ENCODE peak calls at places on chromosomes 1 and 21, in four cellular contexts. F, K, A and U are unnamed samples.
A peak's percentile ranks its signal among the peaks of the same experiment; 100 is the strongest.

GRCh38 chr1:206694551-206695124 is 9.9 kb downstream of the MAPKAPK2 start:
- ATAC-seq in F (no peak), K (peak; percentile 69), A (no peak), U (no peak)

GRCh38 chr1:2284932-2285331 is 56.8 kb downstream of the SKI start:
- ATAC-seq in F (no peak), K (no peak), A (no peak), U (no peak)

GRCh38 chr1:235253219-235253640 is 74.7 kb downstream of the ARID4B start:
- ATAC-seq in F (peak; percentile 100), K (peak; percentile 98), A (peak; percentile 92), U (peak; percentile 81)

GRCh38 chr1:224745388-224745787 is 129.3 kb downstream of the CNIH3 start:
- ATAC-seq in F (no peak), K (no peak), A (no peak), U (no peak)

GRCh38 chr21:35153671-35154070 is 104.6 kb upstream of the RUNX1 start:
- ATAC-seq in F (no peak), K (no peak), A (no peak), U (no peak)

GRCh38 chr1:164728719-164729118 is 169.7 kb downstream of the PBX1 start:
- ATAC-seq in F (no peak), K (no peak), A (no peak), U (no peak)

GRCh38 chr1:21869620-21870121 is 57.6 kb downstream of the LDLRAD2 start:
- ATAC-seq in F (peak; percentile 90), K (no peak), A (peak; percentile 62), U (peak; percentile 88)

GRCh38 chr1:174284052-174284451 is 124.7 kb downstream of the RABGAP1L start:
- ATAC-seq in F (no peak), K (no peak), A (no peak), U (no peak)

GRCh38 chr1:19640363-19641316 is 3.5 kb upstream of the NBL1 start:
- ATAC-seq in F (no peak), K (peak; percentile 84), A (no peak), U (no peak)

GRCh38 chr1:46757256-46757955 is 38.5 kb upstream of the EFCAB14 start:
- ATAC-seq in F (no peak), K (no peak), A (peak; percentile 74), U (no peak)

GRCh38 chr1:181166377-181167196 is 78.1 kb downstream of the IER5 start:
- ATAC-seq in F (peak; percentile 100), K (peak; percentile 99), A (peak; percentile 98), U (peak; percentile 90)

GRCh38 chr1:204278254-204278653 is 64.5 kb upstream of the GOLT1A start:
- ATAC-seq in F (no peak), K (no peak), A (no peak), U (no peak)

GRCh38 chr1:204278973-204279372 is 65.2 kb upstream of the GOLT1A start:
- ATAC-seq in F (no peak), K (no peak), A (no peak), U (no peak)

GRCh38 chr1:204280562-204280961 is 66.8 kb upstream of the GOLT1A start:
- ATAC-seq in F (no peak), K (no peak), A (no peak), U (no peak)

GRCh38 chr1:204282801-204283200 is 69.0 kb upstream of the GOLT1A start:
- ATAC-seq in F (no peak), K (no peak), A (no peak), U (no peak)

GRCh38 chr1:204280099-204280498 is 66.3 kb upstream of the GOLT1A start:
- ATAC-seq in F (no peak), K (no peak), A (no peak), U (no peak)
- H3K4me1 ChIP-seq in F (peaks cover 3% of the 10 kb centered on the region), K (peaks cover 31% of the 10 kb centered on the region), A (peaks cover 72% of the 10 kb centered on the region), U (no peaks in the 10 kb centered on the region)

DNA sequence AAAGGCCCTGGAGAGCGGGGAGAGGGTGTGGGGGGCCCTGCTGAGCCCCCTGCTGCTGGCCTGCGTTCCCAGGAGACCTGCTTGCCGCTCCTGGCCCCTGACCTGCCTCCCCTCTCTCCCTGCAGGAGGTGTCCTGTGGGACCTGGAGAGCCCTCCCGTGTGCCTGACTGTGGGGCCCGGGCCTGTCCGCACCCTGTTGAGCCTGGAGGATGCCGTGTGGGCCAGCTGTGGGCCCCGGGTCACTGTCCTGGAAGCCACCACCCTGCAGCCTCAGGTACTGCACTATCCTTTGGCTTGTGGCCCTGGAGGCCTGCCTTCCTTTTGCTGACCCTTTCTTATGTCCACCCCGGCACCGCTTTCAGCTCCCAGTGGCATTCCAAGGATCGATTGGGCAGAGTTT is 90.8 kb upstream of the ACTL8 start:
- ATAC-seq in F (no peak), K (peak; percentile 20), A (no peak), U (no peak)
- TF ChIP-seq CTCF in F (no peak), K (no peak), A (no peak), U (no peak)

GRCh38 chr1:201655910-201656669 is 117.2 kb downstream of the NAV1 start:
- ATAC-seq in F (no peak), K (no peak), A (peak; percentile 58), U (no peak)

GRCh38 chr1:201653238-201653637 is 114.3 kb downstream of the NAV1 start:
- ATAC-seq in F (no peak), K (no peak), A (no peak), U (no peak)

GRCh38 chr1:201656670-201657032 is 117.7 kb downstream of the NAV1 start:
- ATAC-seq in F (peak; percentile 18), K (no peak), A (no peak), U (no peak)

GRCh38 chr1:201653883-201654282 is 115.0 kb downstream of the NAV1 start:
- ATAC-seq in F (no peak), K (no peak), A (no peak), U (no peak)

DNA sequence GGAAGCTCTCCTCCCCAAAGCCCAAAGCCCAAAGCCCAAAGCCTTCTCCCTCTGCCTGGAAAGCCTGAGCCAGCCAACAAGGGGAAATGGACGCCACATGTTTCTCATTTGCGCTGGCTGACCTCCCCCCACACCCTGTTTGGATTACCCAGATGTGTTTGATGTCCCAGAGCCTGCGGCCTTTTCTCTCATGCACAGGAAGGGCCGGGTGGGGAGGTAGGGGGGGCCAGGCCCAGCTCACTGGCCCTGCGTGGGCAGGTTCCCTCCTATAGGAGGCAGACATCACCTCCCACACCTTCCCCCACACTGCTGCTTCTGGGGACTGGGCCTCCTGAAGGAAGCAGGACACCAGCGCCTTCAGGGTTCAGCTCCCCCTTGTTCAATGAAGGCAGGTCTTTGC is 116.3 kb downstream of the NAV1 start:
- ATAC-seq in F (peak; percentile 60), K (no peak), A (no peak), U (peak; percentile 19)
- H3K4me1 ChIP-seq in F (peaks cover 43% of the 10 kb centered on the region), K (no peaks in the 10 kb centered on the region), A (peaks cover 15% of the 10 kb centered on the region), U (no peaks in the 10 kb centered on the region)

GRCh38 chr1:153928776-153929432 is 6.1 kb upstream of the GATAD2B start:
- ATAC-seq in F (peak; percentile 32), K (no peak), A (no peak), U (no peak)
- TF ChIP-seq CTCF in F (no peak), K (no peak), A (no peak), U (no peak)

GRCh38 chr1:205263580-205264190 is 35.9 kb downstream of the TMCC2 start:
- ATAC-seq in F (no peak), K (no peak), A (no peak), U (no peak)
- H3K4me1 ChIP-seq in F (peaks cover 22% of the 10 kb centered on the region), K (peaks cover 12% of the 10 kb centered on the region), A (no peaks in the 10 kb centered on the region), U (peaks cover 28% of the 10 kb centered on the region)